ENCODE peak calls at places on chromosomes 5 and 9, in six cellular contexts. G is tibial artery; M is CD4-positive, alpha-beta T cell; U is tibial nerve; Z is progenitor cell of endocrine pancreas; A is GM13977. H is an unnamed sample.
A peak's percentile ranks its signal among the peaks of the same experiment; 100 is the strongest.

GRCh38 chr5:157390179-157390923 is 69.7 kb upstream of the NIPAL4 start:
- DNase-seq in M (peak; percentile 17), U (no peak), Z (no peak), A (no peak), G (no peak), H (no peak)

GRCh38 chr5:7927466-7928375 is 58.8 kb downstream of the MTRR start:
- DNase-seq in U (no peak), Z (peak; percentile 47), M (peak; percentile 0), G (no peak), A (peak; percentile 69), H (peak; percentile 60)

GRCh38 chr5:125659316-125660071 is 763.7 kb upstream of the GRAMD2B start:
- DNase-seq in G (no peak), U (no peak), A (no peak), M (no peak), Z (no peak), H (no peak)

GRCh38 chr5:174755103-174755502 is 30.7 kb downstream of the MSX2 start:
- DNase-seq in M (no peak), U (no peak), G (no peak), A (no peak), Z (no peak), H (no peak)

GRCh38 chr5:675876-676698 is 17.1 kb downstream of the TPPP start:
- DNase-seq in U (no peak), M (no peak), G (peak; percentile 18), Z (no peak), A (no peak), H (peak; percentile 28)

GRCh38 chr5:69129413-69129812 is 35.6 kb downstream of the SLC30A5 start:
- DNase-seq in A (no peak), M (no peak), Z (no peak), U (no peak), G (no peak), H (no peak)

GRCh38 chr5:20615888-20616563 is 628.0 kb upstream of the CDH18 start:
- DNase-seq in G (no peak), U (no peak), A (no peak), Z (no peak), M (no peak), H (no peak)

GRCh38 chr5:142017832-142018427 is 5.1 kb upstream of the GNPDA1 start:
- DNase-seq in M (no peak), U (no peak), Z (no peak), A (peak; percentile 61), G (no peak), H (no peak)

GRCh38 chr9:3857673-3858072 is 331.9 kb upstream of the RFX3 start:
- DNase-seq in G (no peak), U (no peak), M (no peak), A (no peak), Z (no peak), H (no peak)

GRCh38 chr9:129347323-129348120 is 169.5 kb upstream of the IER5L start:
- DNase-seq in Z (no peak), U (no peak), M (no peak), G (no peak), A (no peak), H (no peak)

GRCh38 chr9:89249001-89249400 is 62.0 kb upstream of the CKS2 start:
- DNase-seq in U (no peak), Z (no peak), M (no peak), A (no peak), G (no peak), H (no peak)

GRCh38 chr9:89246840-89247239 is 64.2 kb upstream of the CKS2 start:
- DNase-seq in U (no peak), M (no peak), Z (no peak), A (no peak), G (no peak), H (no peak)

GRCh38 chr9:89243296-89244061 is 64.9 kb upstream of the SHC3 start:
- DNase-seq in M (no peak), Z (no peak), U (no peak), G (no peak), A (no peak), H (no peak)

GRCh38 chr9:89252910-89253309 is 58.1 kb upstream of the CKS2 start:
- DNase-seq in A (no peak), G (no peak), M (no peak), U (no peak), Z (no peak), H (no peak)

DNA sequence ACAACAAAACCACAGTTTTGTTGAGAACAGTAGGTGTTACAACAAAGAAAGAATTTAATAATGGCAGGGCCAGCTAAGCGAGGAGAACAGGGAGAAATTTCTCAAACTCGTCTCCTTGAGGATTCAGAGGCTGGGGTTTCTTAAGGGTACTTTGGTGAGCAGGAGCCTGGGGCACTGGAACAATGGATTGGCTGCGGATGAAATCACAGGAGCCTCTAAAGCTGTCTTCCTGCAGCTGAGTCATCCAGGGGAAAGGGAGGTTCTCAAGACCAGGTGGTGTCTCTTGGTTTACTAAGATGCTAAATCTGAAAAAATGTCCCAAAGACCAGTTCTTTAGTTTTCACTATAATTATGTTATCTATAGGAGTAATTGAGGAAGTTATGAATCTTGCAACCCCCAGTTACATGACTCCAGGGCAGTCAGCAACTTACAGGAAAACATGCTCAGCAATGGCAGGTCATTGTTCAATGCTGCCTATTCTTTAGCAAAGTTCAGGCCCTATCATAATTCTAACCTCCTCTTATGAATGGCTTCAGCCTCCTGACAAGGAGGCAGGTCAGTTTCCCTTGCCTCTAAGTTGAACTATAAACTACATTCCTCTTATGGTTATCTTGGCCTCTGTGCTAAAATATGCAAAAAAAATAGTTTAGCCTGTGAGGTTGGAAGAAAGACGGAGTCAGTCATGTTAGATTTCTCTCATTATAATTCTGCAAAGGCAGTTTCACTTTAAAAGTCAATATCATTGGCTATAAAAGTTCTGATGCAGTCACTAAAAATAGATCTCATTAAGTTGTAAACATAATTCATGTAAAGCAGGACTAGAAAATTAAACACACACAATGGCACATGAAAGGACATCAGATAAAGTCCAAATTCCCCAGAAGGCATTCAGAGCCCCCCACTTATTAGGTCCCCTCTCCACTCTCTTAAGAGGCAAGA is 63.3 kb upstream of the CKS2 start:
- DNase-seq in A (no peak), G (no peak), M (no peak), U (no peak), Z (no peak), H (no peak)
- TF ChIP-seq CTCF in A (no peak), G (no peak), M (no peak), U (no peak), Z (no peak), H (no peak)

DNA sequence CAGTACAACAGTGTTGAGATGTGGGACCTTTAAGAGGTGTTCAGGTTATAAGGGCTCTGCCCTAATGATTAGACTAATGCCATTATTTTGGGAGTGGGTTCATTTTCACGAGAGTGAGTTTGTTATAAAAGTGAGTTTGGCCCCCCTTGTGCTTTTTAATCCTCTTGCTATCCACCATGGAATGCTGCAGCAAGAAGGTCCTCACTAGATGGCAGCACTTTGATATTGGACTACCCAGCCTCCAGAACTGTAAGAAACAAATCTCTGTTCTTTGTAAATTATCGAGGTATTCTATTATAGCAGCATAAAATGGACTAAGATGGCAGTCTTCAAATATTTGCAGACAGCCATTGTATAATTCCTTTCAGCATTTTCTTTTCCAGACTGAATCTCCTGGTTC is 212.4 kb downstream of the LRRC70 start:
- DNase-seq in A (no peak), U (no peak), M (no peak), G (no peak), Z (no peak), H (no peak)
- TF ChIP-seq CTCF in A (peak; percentile 33), U (peak; percentile 27), M (no peak), G (no peak), Z (peak; percentile 41), H (no peak)

DNA sequence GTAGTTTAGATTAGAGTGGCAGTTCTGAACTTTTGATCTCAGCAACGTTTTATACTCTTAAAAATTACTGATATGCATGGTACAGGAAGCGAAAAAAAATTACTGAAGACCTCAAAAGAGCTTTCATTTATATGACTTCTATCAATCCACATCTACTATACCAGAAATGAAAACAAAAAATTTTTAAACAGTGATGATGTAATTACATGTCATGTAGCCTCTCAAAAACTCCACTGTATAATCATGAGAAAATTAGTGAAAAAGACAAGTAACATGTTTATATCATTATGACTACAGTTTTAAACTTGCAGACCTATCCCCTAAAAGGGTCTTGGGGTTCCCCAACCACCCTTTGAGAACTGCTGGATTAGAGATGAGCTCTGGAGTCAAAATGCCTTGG is 9.3 kb downstream of the DNAJC18 start:
- DNase-seq in M (no peak), A (no peak), G (no peak), U (no peak), Z (no peak), H (no peak)
- TF ChIP-seq CTCF in M (no peak), A (no peak), G (no peak), U (no peak), Z (no peak), H (no peak)

DNA sequence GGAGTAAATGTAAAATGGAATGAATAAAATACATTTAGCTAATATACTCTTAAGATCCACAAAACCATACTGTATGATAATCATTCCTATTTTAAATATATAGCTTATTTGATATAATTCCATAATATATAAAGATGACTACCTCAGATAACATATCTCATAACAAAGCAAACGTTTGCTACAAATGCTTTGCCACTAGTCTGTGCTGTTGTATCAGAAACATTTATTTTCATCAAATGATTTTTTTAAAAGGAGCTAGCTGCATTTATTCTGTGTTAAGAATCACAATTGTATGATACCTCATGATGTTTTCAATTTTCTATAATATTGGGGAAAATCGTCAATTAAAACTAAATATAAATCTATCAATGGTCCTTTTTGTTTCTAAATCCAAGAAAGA is 567.2 kb downstream of the PTPRD start:
- DNase-seq in A (no peak), Z (no peak), M (no peak), G (no peak), U (no peak), H (no peak)
- TF ChIP-seq CTCF in A (no peak), Z (peak; percentile 45), M (no peak), G (no peak), U (no peak), H (peak; percentile 43)